ENCODE peak calls at places on chromosomes 6 and 20, in seven cellular contexts. W is caudate nucleus, H is lower lobe of right lung, G is astrocyte, F is cardiac muscle cell, J is neural progenitor cell, A is AG04450. Q is an unnamed sample.

GRCh38 chr20:10553326-10553984 is 118.3 kb downstream of the SLX4IP start:
- DNase-seq in H (peak; percentile 68), F (peak; percentile 84), J (peak; percentile 80), A (peak; percentile 55), G (peak; percentile 47), W (peak; percentile 7), Q (peak; percentile 46)

GRCh38 chr6:2977799-2978558 is 6.6 kb upstream of the SERPINB6 start:
- DNase-seq in G (no peak), A (no peak), F (no peak), J (no peak), H (no peak), W (no peak), Q (no peak)

GRCh38 chr6:144334150-144334708 is 49.1 kb downstream of the UTRN start:
- DNase-seq in H (peak; percentile 57), W (no peak), F (no peak), J (no peak), G (no peak), A (no peak), Q (peak; percentile 53)

GRCh38 chr6:101290346-101290745 is 103.2 kb upstream of the GRIK2 start:
- DNase-seq in F (no peak), G (no peak), J (no peak), A (no peak), H (no peak), W (no peak), Q (no peak)

GRCh38 chr6:82494367-82494766 is 130.8 kb downstream of the TPBG start:
- DNase-seq in G (no peak), F (no peak), H (no peak), W (no peak), A (no peak), J (peak; percentile 64), Q (no peak)

GRCh38 chr6:169935861-169936260 is 184.4 kb downstream of the ERMARD start:
- DNase-seq in J (no peak), H (no peak), F (no peak), A (no peak), G (no peak), W (no peak), Q (no peak)

GRCh38 chr6:159691963-159692287 is 1.1 kb downstream of the SOD2 start:
- DNase-seq in H (no peak), J (no peak), W (no peak), F (no peak), G (no peak), A (no peak), Q (no peak)

GRCh38 chr6:66277400-66277799 is 570.4 kb upstream of the EYS start:
- DNase-seq in J (no peak), A (no peak), W (no peak), F (no peak), H (no peak), G (no peak), Q (no peak)

GRCh38 chr6:16903470-16903869 is 142.2 kb upstream of the ATXN1 start:
- DNase-seq in J (no peak), W (no peak), A (peak; percentile 34), G (peak; percentile 69), H (no peak), F (peak; percentile 59), Q (no peak)

GRCh38 chr20:14817121-14817520 is 479.7 kb upstream of the FLRT3 start:
- DNase-seq in J (no peak), H (no peak), F (no peak), A (no peak), G (no peak), W (no peak), Q (no peak)

GRCh38 chr20:22584922-22585785 is 782 bp upstream of the FOXA2 start:
- DNase-seq in H (peak; percentile 57), A (no peak), W (no peak), G (no peak), J (peak; percentile 68), F (no peak), Q (peak; percentile 79)

GRCh38 chr20:22762576-22763256 is 178.3 kb upstream of the FOXA2 start:
- DNase-seq in F (no peak), G (no peak), J (no peak), W (no peak), A (no peak), H (no peak), Q (no peak)

GRCh38 chr6:166104107-166104506 is 63.5 kb downstream of the TBXT start:
- DNase-seq in A (peak; percentile 13), J (no peak), H (no peak), W (no peak), F (peak; percentile 40), G (peak; percentile 21), Q (no peak)

GRCh38 chr6:118708055-118708454 is 56.7 kb upstream of the CEP85L start:
- DNase-seq in F (peak; percentile 36), G (peak; percentile 62), W (no peak), H (no peak), J (no peak), A (no peak), Q (no peak)

GRCh38 chr20:56554869-56555268 is 21.8 kb downstream of the FAM209B start:
- DNase-seq in J (no peak), G (peak; percentile 97), H (no peak), A (peak; percentile 81), W (no peak), F (peak; percentile 97), Q (peak; percentile 56)

GRCh38 chr20:60437418-60437817 is 479.2 kb downstream of the CDH26 start:
- DNase-seq in F (no peak), G (no peak), A (no peak), H (no peak), W (no peak), J (no peak), Q (no peak)

GRCh38 chr6:1849686-1850580 is 240.2 kb downstream of the FOXC1 start:
- DNase-seq in W (no peak), H (no peak), A (no peak), G (no peak), J (no peak), F (no peak), Q (no peak)

GRCh38 chr20:41167118-41167470 is 29.8 kb downstream of the PLCG1 start:
- DNase-seq in H (no peak), F (no peak), G (no peak), A (no peak), W (no peak), J (no peak), Q (peak; percentile 16)

DNA sequence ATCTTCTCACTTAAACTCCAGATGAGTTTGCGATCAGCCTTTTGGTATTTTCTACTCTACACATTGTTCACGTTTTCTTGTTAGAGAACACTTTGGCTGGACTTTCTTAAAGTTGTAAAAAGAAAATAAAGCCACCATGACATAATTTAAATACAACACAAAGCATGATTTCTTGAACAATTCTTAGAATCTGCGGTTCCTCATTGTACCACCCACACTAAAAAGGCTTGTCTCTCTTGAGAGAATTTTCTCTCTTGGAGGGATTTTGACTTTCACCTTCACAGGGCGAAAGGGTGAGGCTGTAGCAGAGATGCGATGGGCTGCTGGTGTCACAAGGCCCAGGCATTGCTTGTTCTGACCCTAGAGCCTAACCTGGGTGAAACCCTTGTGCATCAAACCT is 122.6 kb upstream of the RIPOR2 start:
- DNase-seq in H (no peak), W (no peak), G (no peak), A (no peak), J (no peak), F (no peak), Q (no peak)
- H3K27ac ChIP-seq in H (no peak overlapping the region), W (no peak overlapping the region), G (no peak overlapping the region), A (no peak overlapping the region), J (no peak overlapping the region), F (no peak overlapping the region), Q (no peak overlapping the region)

GRCh38 chr6:53328375-53328774 is 20.4 kb downstream of the ELOVL5 start:
- DNase-seq in J (no peak), W (no peak), G (no peak), F (no peak), H (no peak), A (no peak), Q (no peak)
- H3K27ac ChIP-seq in J (no peak overlapping the region), W (no peak overlapping the region), G (no peak overlapping the region), F (no peak overlapping the region), H (no peak overlapping the region), A (no peak overlapping the region), Q (no peak overlapping the region)

DNA sequence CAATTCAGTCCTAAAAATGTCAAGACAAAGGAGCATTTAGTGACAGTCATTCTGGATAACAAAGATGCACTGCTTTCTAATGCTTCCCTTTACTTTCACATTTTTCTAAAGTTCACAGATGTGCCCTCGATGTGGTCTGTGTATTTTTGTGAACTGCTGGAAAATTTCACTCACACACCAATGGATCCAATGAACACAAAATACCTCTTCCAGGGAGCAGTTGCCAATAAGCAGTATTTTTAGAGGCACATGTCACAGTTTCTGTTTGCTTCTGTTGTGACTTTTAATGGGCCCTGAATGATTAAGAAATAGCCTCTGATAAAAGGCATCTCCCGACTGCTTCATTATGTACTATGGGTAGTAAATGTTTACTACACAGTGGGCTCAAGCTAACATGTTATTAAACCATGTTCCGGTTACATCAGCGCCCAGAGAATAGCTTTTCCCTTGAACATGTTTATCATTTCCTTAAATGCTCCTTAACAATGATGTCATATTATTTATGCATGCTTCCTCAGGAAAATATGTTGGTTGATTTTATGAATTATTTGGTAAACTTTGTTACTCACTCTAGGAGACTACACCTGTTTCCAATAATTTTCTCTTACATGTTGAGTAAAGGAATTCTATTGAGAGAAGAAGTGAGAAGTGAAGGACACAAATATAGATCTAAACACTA is 188.0 kb downstream of the KCNQ5 start:
- DNase-seq in W (no peak), F (no peak), G (no peak), A (no peak), J (no peak), H (no peak), Q (no peak)
- H3K27ac ChIP-seq in W (no peak overlapping the region), F (peak overlapping the region; percentile 86), G (no peak overlapping the region), A (no peak overlapping the region), J (no peak overlapping the region), H (no peak overlapping the region), Q (no peak overlapping the region)

GRCh38 chr6:108921547-108922331 is 73.5 kb downstream of the ARMC2 start:
- DNase-seq in A (no peak), W (no peak), J (no peak), G (peak; percentile 90), F (peak; percentile 94), H (no peak), Q (no peak)
- H3K27ac ChIP-seq in A (no peak overlapping the region), W (no peak overlapping the region), J (no peak overlapping the region), G (no peak overlapping the region), F (no peak overlapping the region), H (no peak overlapping the region), Q (no peak overlapping the region)

DNA sequence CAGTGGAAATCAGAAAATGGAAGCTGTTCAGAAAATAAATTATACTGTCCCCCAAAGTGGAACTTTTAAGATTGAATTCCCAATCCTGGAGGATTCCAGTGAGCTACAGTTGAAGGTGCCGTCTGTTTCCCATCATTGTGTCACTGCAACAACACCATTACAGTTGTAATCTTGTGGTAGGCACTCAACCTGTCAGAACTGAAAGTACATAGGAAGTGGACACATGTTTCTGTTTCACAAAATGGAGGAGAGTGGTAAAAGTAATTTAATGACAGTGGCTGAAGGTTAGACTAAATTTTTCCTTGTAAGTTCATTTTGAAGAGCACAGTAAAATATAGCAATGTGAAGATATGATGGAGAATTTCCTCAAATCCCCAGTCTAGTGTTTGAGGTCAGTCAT is 70.0 kb downstream of the CD109 start:
- DNase-seq in F (no peak), A (no peak), W (no peak), H (no peak), G (no peak), J (no peak), Q (no peak)
- H3K27ac ChIP-seq in F (no peak overlapping the region), A (no peak overlapping the region), W (no peak overlapping the region), H (no peak overlapping the region), G (no peak overlapping the region), J (no peak overlapping the region), Q (no peak overlapping the region)

DNA sequence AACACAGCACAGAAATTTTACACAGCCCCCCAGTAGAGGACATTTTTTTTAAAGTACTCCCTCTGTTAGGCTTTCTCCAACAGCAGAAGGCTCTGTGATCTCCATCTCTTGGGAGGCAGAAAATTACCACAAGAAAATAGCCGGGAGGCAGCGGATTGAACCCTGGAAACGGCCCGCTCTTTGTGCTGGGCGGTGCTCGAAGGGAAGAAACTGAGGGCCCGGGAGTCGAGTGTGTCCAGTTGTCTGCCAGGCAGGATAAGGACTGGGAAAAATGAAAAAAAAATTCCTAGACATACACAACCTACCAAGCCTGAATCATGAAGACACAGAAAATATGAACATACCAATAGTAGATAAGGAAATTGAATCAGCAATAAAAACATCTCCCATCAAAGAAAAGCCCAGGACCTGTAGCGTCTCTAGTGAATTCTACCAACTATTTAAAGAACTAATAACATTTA is 31.5 kb downstream of the POM121L2 start:
- DNase-seq in F (no peak), H (no peak), J (peak; percentile 58), G (no peak), W (no peak), A (no peak), Q (no peak)
- H3K27ac ChIP-seq in F (no peak overlapping the region), H (no peak overlapping the region), J (no peak overlapping the region), G (no peak overlapping the region), W (no peak overlapping the region), A (no peak overlapping the region), Q (no peak overlapping the region)